ENCODE peak calls at places on chromosomes 5 and 9, in eight cellular contexts. Q is GM23338; E is SJSA1; U is activated CD8-positive, alpha-beta memory T cell treated with anti-CD3 and anti-CD28 coated beads for 24 hours; G is germinal center; M is left cardiac atrium; O is stimulated activated CD8-positive, alpha-beta memory T cell treated with anti-CD3 and anti-CD28 coated beads, Interleukin-12 subunit alpha, Interleukin-12 subunit beta, amount 100 ng/mL, for 4 hours; H is ACHN. Y is an unnamed sample.

GRCh38 chr9:101536351-101536750 is 2.7 kb downstream of the RNF20 start:
- DNase-seq in Q (no peak), E (peak), U (no peak), G (no peak), M (no peak), O (no peak), H (no peak), Y (no peak)

GRCh38 chr9:31715250-31715649 is 669.2 kb upstream of the ACO1 start:
- DNase-seq in Q (no peak), E (no peak), U (no peak), G (no peak), M (peak), O (no peak), H (no peak), Y (no peak)

GRCh38 chr9:1294641-1295040 is 244.5 kb downstream of the DMRT2 start:
- DNase-seq in Q (no peak), E (no peak), U (no peak), G (no peak), M (no peak), O (no peak), H (no peak), Y (no peak)

GRCh38 chr5:143676794-143677193 is 135.2 kb upstream of the HMHB1 start:
- DNase-seq in Q (no peak), E (no peak), U (no peak), G (no peak), M (no peak), O (no peak), H (no peak), Y (no peak)

GRCh38 chr9:91837982-91838731 is 111.9 kb downstream of the ROR2 start:
- DNase-seq in Q (no peak), E (no peak), U (no peak), G (no peak), M (peak), O (no peak), H (peak), Y (peak)

GRCh38 chr5:169707714-169708113 is 70.6 kb downstream of the DOCK2 start:
- DNase-seq in Q (no peak), E (no peak), U (no peak), G (no peak), M (no peak), O (no peak), H (no peak), Y (no peak)

GRCh38 chr9:21656776-21657637 is 145.4 kb upstream of the MTAP start:
- DNase-seq in Q (no peak), E (peak), U (no peak), G (no peak), M (no peak), O (no peak), H (no peak), Y (no peak)

GRCh38 chr5:119522841-119523240 is 70.5 kb downstream of the HSD17B4 start:
- DNase-seq in Q (no peak), E (no peak), U (no peak), G (no peak), M (no peak), O (no peak), H (no peak), Y (no peak)

GRCh38 chr9:72884521-72884920 is 68.3 kb downstream of the ALDH1A1 start:
- DNase-seq in Q (no peak), E (no peak), U (no peak), G (no peak), M (no peak), O (no peak), H (no peak), Y (no peak)

GRCh38 chr9:76542360-76542759 is 83.4 kb downstream of the GCNT1 start:
- DNase-seq in Q (peak), E (no peak), U (no peak), G (no peak), M (no peak), O (no peak), H (peak), Y (no peak)

GRCh38 chr5:30479104-30479503 is 714.4 kb upstream of the CDH6 start:
- DNase-seq in Q (no peak), E (no peak), U (no peak), G (no peak), M (no peak), O (no peak), H (no peak), Y (no peak)

GRCh38 chr5:95646569-95647330 is at the start of gene RFESD:
- DNase-seq in Q (peak), E (peak), U (peak), G (peak), M (peak), O (peak), H (peak), Y (peak)

GRCh38 chr5:99104538-99105132 is 175.8 kb upstream of the CHD1 start:
- DNase-seq in Q (peak), E (peak), U (no peak), G (peak), M (no peak), O (no peak), H (peak), Y (no peak)

GRCh38 chr5:95900383-95900958 is 61.2 kb downstream of the ELL2 start:
- DNase-seq in Q (no peak), E (no peak), U (no peak), G (no peak), M (no peak), O (no peak), H (no peak), Y (no peak)

GRCh38 chr9:107390806-107391205 is 98.8 kb downstream of the KLF4 start:
- DNase-seq in Q (no peak), E (no peak), U (no peak), G (no peak), M (no peak), O (no peak), H (no peak), Y (no peak)

GRCh38 chr9:137373611-137373980 is 49.4 kb downstream of the EXD3 start:
- DNase-seq in Q (no peak), E (no peak), U (no peak), G (no peak), M (peak), O (no peak), H (peak), Y (peak)

GRCh38 chr9:14935099-14935710 is 25.0 kb upstream of the FREM1 start:
- DNase-seq in Q (peak), E (no peak), U (no peak), G (no peak), M (no peak), O (no peak), H (no peak), Y (no peak)

Y was measured in cardiac septum.